ENCODE peak calls at places on chromosomes 7 and 10, in ten cellular contexts. C is ovary, X is fibroblast of villous mesenchyme, K is cardiac fibroblast, L is lower lobe of right lung, D is ascending aorta, Z is mammary epithelial cell, F is astrocyte, R is AG04450, E is HFF-Myc. P is an unnamed sample.

GRCh38 chr7:36526720-36527548 is 137.3 kb downstream of the ANLN start:
- DNase-seq in X (peak), L (no peak), E (peak), K (peak), Z (peak), R (peak), F (peak), D (no peak), C (no peak), P (peak)

GRCh38 chr10:73229567-73229966 is 17.5 kb downstream of the DNAJC9 start:
- DNase-seq in R (no peak), Z (no peak), E (no peak), C (no peak), L (no peak), X (no peak), K (no peak), F (no peak), D (no peak), P (no peak)

GRCh38 chr10:46255696-46256355 is 31.0 kb upstream of the ANTXRL start:
- DNase-seq in K (peak), F (peak), X (peak), D (peak), L (peak), C (no peak), E (no peak), Z (peak), R (no peak), P (peak)

GRCh38 chr7:4724648-4725013 is 42.5 kb downstream of the FOXK1 start:
- DNase-seq in L (no peak), Z (peak), R (no peak), D (no peak), E (no peak), K (peak), C (no peak), X (peak), F (peak), P (peak)

GRCh38 chr10:87842776-87843497 is 20.4 kb downstream of the KLLN start:
- DNase-seq in R (peak), Z (peak), E (peak), F (peak), D (no peak), X (peak), C (no peak), L (no peak), K (peak), P (no peak)

GRCh38 chr7:24197852-24198251 is 86.1 kb upstream of the NPY start:
- DNase-seq in E (no peak), C (no peak), K (no peak), L (no peak), X (peak), Z (no peak), F (peak), R (no peak), D (no peak), P (no peak)

GRCh38 chr10:11164806-11165590 is 147.3 kb downstream of the CELF2 start:
- DNase-seq in L (peak), D (peak), R (peak), E (peak), X (peak), Z (peak), F (peak), C (peak), K (peak), P (peak)

GRCh38 chr10:33291053-33291592 is 43.3 kb downstream of the NRP1 start:
- DNase-seq in K (peak), D (no peak), X (peak), F (peak), Z (peak), C (no peak), R (peak), E (no peak), L (no peak), P (no peak)

GRCh38 chr7:137591444-137591843 is 247.9 kb upstream of the PTN start:
- DNase-seq in C (no peak), F (peak), R (no peak), Z (peak), X (peak), K (peak), E (peak), D (no peak), L (no peak), P (no peak)

GRCh38 chr7:138970446-138970845 is 10.7 kb downstream of the KIAA1549 start:
- DNase-seq in Z (no peak), L (no peak), K (no peak), E (no peak), R (no peak), C (no peak), D (no peak), F (no peak), X (no peak), P (no peak)

GRCh38 chr7:2566348-2566889 is 7.6 kb downstream of the IQCE start:
- DNase-seq in F (no peak), C (no peak), R (no peak), K (no peak), E (no peak), L (peak), X (no peak), D (no peak), Z (no peak), P (no peak)

GRCh38 chr7:129163875-129164544 is 19.5 kb downstream of the TSPAN33 start:
- DNase-seq in D (no peak), R (peak), F (peak), C (no peak), L (no peak), Z (peak), K (peak), E (peak), X (peak), P (peak)

GRCh38 chr10:49139000-49139865 is 5.4 kb upstream of the FAM170B start:
- DNase-seq in C (peak), X (peak), L (no peak), E (no peak), D (no peak), R (peak), K (peak), F (peak), Z (no peak), P (no peak)

GRCh38 chr10:947881-948280 is 16.4 kb upstream of the LARP4B start:
- DNase-seq in K (no peak), Z (no peak), D (no peak), X (no peak), C (no peak), L (no peak), F (no peak), E (no peak), R (no peak), P (no peak)

GRCh38 chr7:138097064-138097741 is 20.9 kb downstream of the AKR1D1 start:
- DNase-seq in L (no peak), D (no peak), C (no peak), K (peak), E (no peak), F (peak), R (no peak), X (peak), Z (peak), P (peak)

GRCh38 chr10:128373071-128373749 is 247.0 kb upstream of the MKI67 start:
- DNase-seq in F (no peak), K (no peak), C (no peak), R (no peak), X (no peak), Z (no peak), L (no peak), D (no peak), E (no peak), P (peak)

GRCh38 chr7:29040570-29040906 is 82.4 kb upstream of the TRIL start:
- DNase-seq in C (no peak), D (no peak), K (no peak), X (no peak), E (no peak), Z (no peak), F (peak), L (no peak), R (no peak), P (no peak)

GRCh38 chr10:77084431-77085144 is 553.0 kb downstream of the KCNMA1 start:
- DNase-seq in R (no peak), C (peak), F (no peak), X (peak), D (no peak), Z (no peak), L (no peak), E (no peak), K (peak), P (no peak)

DNA sequence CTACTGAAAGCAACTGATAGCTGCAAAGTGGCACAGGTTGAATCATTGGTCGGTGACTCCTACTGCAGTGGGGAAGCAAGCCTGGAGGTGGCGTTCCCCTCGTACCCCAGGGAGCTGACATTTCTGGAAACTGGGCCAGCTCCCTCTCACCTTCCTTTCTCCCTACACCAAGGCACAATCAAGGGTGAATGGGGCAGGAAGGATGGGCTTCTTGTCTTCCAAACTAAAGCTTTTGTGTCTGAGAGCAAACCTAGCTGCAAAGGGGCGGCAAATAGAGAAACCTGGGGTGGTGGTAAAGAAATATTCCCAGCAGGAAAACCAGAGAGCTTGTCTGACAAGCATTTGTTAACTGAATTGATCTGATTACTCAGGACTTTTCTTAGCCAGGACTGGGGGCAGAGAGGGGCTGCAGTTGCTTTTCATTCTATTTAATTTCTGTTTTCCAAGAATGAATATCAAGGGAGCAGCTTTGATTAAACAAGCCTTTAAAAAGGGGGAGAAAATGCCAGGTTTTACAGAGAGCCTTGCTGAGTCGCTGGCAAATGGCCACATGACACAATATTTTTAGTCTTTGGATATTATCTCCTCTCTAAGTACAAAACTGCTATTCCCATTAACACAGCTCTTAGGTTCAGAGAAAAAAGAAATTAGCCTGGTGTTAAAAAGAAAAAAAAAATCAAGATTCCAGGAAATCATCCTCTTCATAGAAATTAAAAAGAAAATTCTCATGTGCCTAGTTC is 27.8 kb downstream of the CDHR3 start:
- DNase-seq in R (no peak), D (no peak), F (no peak), X (no peak), C (peak), L (no peak), E (no peak), K (peak), Z (no peak), P (no peak)
- TF ChIP-seq CTCF in R (peak), D (no peak), F (no peak), X (no peak), C (no peak), L (no peak), E (no peak), K (peak), Z (no peak), P (no peak)

GRCh38 chr10:8180348-8180747 is 125.9 kb downstream of the GATA3 start:
- DNase-seq in F (no peak), L (no peak), E (no peak), K (no peak), Z (no peak), D (no peak), X (no peak), R (no peak), C (no peak), P (no peak)

GRCh38 chr10:8182841-8183240 is 128.4 kb downstream of the GATA3 start:
- DNase-seq in X (no peak), L (no peak), Z (no peak), D (no peak), C (no peak), R (no peak), F (no peak), K (no peak), E (no peak), P (no peak)

GRCh38 chr10:8180756-8181155 is 126.3 kb downstream of the GATA3 start:
- DNase-seq in Z (no peak), C (no peak), L (no peak), E (no peak), R (no peak), X (no peak), D (no peak), K (no peak), F (no peak), P (no peak)

GRCh38 chr10:8181496-8182174 is 127.1 kb downstream of the GATA3 start:
- DNase-seq in Z (no peak), X (no peak), E (no peak), R (no peak), F (no peak), L (no peak), K (no peak), D (no peak), C (no peak), P (no peak)

DNA sequence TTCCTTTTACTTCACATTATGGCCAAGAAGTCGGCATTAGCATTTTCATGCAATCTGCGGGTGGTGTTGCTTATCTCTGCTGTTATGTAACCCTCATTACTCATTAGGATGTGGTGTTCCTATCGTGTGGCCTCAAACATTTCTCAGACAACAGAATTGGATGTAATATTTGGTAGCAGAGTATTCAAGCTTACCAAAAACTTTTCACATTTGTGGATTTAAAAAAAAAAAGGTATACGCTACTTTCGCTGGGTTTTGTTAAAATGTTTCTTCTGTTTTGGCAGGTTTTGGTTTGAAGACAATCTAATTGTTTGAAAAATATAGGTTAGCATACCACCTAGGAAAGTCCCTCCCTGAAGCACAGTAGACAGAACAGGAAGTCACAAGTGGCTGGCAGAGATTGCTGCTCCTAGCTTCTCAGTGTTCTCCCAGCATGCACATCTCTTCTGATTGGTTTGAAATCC is 128.8 kb downstream of the GATA3 start:
- DNase-seq in F (peak), K (peak), E (no peak), Z (peak), X (peak), C (no peak), R (no peak), D (no peak), L (no peak), P (peak)
- H3K4me3 ChIP-seq in F (no peak), K (no peak), E (no peak), Z (no peak), X (no peak), C (no peak), R (no peak), D (no peak), L (no peak), P (no peak)

GRCh38 chr7:1441615-1442354 is 17.5 kb downstream of the MICALL2 start:
- DNase-seq in Z (no peak), F (no peak), L (no peak), X (no peak), C (no peak), K (no peak), R (no peak), D (no peak), E (no peak), P (no peak)

GRCh38 chr7:1438208-1438607 is 21.1 kb downstream of the MICALL2 start:
- DNase-seq in Z (no peak), X (no peak), C (no peak), K (no peak), L (no peak), E (no peak), D (no peak), F (no peak), R (no peak), P (no peak)

GRCh38 chr7:1440620-1441019 is 18.6 kb downstream of the MICALL2 start:
- DNase-seq in L (no peak), C (no peak), E (no peak), D (no peak), R (no peak), F (no peak), Z (no peak), X (no peak), K (no peak), P (no peak)

GRCh38 chr7:1438821-1439220 is 20.4 kb downstream of the MICALL2 start:
- DNase-seq in F (no peak), Z (no peak), C (no peak), E (no peak), K (no peak), D (no peak), L (no peak), R (no peak), X (no peak), P (no peak)

DNA sequence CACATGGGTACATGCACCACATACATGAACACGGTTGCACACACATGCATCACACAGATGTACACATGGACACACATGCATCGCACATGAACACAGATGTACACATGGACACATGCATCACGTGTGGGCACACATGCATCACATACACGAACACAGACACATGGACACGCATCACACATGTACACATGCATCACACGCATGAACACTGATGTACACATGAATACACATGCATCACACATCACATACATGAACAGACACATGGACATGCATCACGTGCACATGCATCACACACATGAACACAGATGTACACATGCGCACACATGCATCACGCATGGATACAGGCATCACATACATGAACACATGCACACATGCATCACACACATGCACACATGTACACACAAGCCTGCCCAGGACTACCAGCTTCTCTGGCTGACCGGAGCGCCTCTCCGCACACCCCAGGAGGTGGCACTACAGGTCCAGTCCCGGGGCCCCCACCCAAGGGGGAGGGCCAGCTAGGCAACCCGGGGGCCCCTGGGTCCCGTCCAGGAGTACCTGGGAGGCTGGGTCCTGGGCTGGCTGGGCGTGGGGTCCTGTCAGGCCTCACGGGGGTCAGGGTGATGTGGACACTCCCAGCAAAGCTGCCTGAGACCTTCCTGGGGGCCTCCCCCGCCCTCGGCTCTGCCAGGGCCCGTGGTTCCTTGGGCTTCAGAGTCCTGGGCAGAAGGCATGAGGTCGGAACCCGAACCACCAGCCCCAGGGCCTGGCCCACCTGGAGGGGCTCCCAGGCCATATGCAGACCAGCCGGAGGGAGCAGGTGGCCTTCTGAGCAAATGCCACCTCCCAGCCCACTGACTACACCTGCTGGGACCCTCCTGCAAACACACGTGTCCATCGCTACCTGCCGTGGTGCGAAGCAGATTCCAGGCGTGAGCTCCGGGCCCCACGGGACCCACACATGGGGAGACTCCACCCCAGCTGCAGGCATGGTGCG is 19.6 kb downstream of the MICALL2 start:
- DNase-seq in D (no peak), C (no peak), R (no peak), X (no peak), L (no peak), K (no peak), Z (no peak), E (no peak), F (no peak), P (no peak)
- TF ChIP-seq CTCF in D (no peak), C (no peak), R (no peak), X (no peak), L (no peak), K (no peak), Z (peak), E (no peak), F (no peak), P (no peak)

DNA sequence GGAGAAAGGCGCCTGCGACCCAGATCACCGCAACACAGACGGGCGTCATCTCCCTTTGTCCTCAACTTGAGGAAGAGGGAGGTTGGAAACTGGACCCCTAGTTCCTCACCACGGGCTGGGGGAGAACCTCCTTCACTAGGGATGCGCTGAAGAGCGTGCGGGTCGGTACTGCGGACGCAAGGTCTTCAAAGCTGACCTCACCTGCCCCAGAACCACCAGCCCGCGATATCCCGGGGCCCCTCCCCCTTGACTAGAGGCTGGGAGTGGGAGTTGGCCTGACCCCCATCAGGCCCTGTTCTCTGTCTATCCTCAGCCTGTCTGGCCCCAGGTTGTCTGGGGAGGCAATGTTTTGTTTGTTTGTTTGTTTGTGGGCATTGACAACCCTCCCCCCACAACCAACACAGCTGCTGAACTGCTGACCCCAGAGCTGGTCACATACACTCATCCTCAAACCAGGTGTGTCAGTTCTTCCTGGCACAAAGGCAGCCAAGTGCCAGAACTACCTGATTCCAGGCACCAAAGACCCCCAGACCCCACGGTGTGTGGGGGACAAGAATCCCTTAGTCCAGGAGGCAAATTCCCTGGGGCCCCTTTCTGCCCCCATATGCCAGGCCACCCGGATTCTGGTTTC is 2.9 kb downstream of the NPM3 start:
- DNase-seq in X (no peak), D (peak), E (no peak), C (no peak), K (no peak), Z (no peak), F (no peak), L (no peak), R (no peak), P (peak)
- H3K4me3 ChIP-seq in X (peak), D (peak), E (peak), C (peak), K (peak), Z (peak), F (peak), L (peak), R (peak), P (peak)

GRCh38 chr7:65731562-65732035 is 141.3 kb upstream of the VKORC1L1 start:
- DNase-seq in R (no peak), F (peak), D (no peak), X (peak), C (no peak), Z (no peak), L (peak), E (no peak), K (peak), P (no peak)
- TF ChIP-seq CTCF in R (peak), F (no peak), D (no peak), X (peak), C (no peak), Z (no peak), L (peak), E (no peak), K (peak), P (no peak)

P was measured in GM12865.